ENCODE peak calls at places on chromosome 2, in ten cellular contexts. V, W, X, J, C, S, O, F, A and Z are unnamed samples.
A peak's percentile ranks its signal among the peaks of the same experiment; 100 is the strongest.

GRCh38 chr2:188495990-188496431 is 204.3 kb downstream of the GULP1 start:
- DNase-seq in W (no peak), S (peak; percentile 78), F (no peak), O (peak; percentile 13), V (no peak), A (no peak), X (no peak), J (no peak), C (no peak), Z (no peak)

GRCh38 chr2:197990356-197990755 is 186.0 kb downstream of the PLCL1 start:
- DNase-seq in J (no peak), W (no peak), O (no peak), C (no peak), X (no peak), V (no peak), A (no peak), S (no peak), F (no peak), Z (no peak)

GRCh38 chr2:168396131-168396530 is 59.9 kb upstream of the CERS6 start:
- DNase-seq in V (no peak), O (peak; percentile 18), F (no peak), S (peak; percentile 37), C (no peak), A (no peak), X (no peak), W (no peak), J (no peak), Z (no peak)

GRCh38 chr2:11017921-11018320 is 106.2 kb downstream of the KCNF1 start:
- DNase-seq in W (no peak), A (no peak), S (no peak), J (no peak), X (no peak), C (no peak), O (no peak), V (no peak), F (no peak), Z (no peak)

GRCh38 chr2:195307751-195308150 is 349.3 kb upstream of the SLC39A10 start:
- DNase-seq in C (no peak), W (no peak), O (no peak), X (no peak), S (no peak), A (no peak), J (no peak), F (no peak), V (no peak), Z (no peak)

GRCh38 chr2:237588044-237588696 is 2.4 kb downstream of the RAB17 start:
- DNase-seq in X (no peak), O (no peak), A (no peak), F (no peak), W (no peak), S (no peak), J (no peak), C (no peak), V (no peak), Z (no peak)

GRCh38 chr2:14944562-14945346 is 312.2 kb downstream of the LRATD1 start:
- DNase-seq in O (peak; percentile 13), C (no peak), W (no peak), A (peak; percentile 8), J (no peak), X (no peak), F (no peak), S (peak; percentile 6), V (no peak), Z (no peak)

GRCh38 chr2:217382794-217383193 is 522.9 kb upstream of the TNP1 start:
- DNase-seq in X (no peak), C (no peak), A (no peak), W (no peak), O (no peak), F (no peak), J (no peak), S (no peak), V (no peak), Z (no peak)

GRCh38 chr2:236338495-236339184 is 74.4 kb upstream of the ASB18 start:
- DNase-seq in V (no peak), S (peak; percentile 43), X (no peak), C (no peak), O (no peak), F (no peak), A (peak; percentile 50), W (no peak), J (peak; percentile 51), Z (no peak)

GRCh38 chr2:1231664-1232063 is 181.6 kb upstream of the TPO start:
- DNase-seq in X (no peak), V (no peak), O (no peak), F (no peak), C (no peak), A (no peak), S (no peak), J (no peak), W (no peak), Z (no peak)

GRCh38 chr2:220315098-220315785 is 687.8 kb downstream of the SLC4A3 start:
- DNase-seq in W (no peak), S (peak; percentile 18), X (no peak), A (no peak), F (no peak), V (no peak), O (no peak), J (peak; percentile 23), C (no peak), Z (no peak)